ENCODE peak calls at places on chromosomes 16 and 17, in eight cellular contexts. S, G, X, A, Z, P, Q and F are unnamed samples.

GRCh38 chr17:72661945-72662826 is 430.3 kb downstream of the SLC39A11 start:
- DNase-seq in S (no peak), Z (no peak), X (no peak), G (no peak), Q (no peak), A (no peak), P (no peak), F (no peak)

GRCh38 chr17:1013729-1014090 is 16.8 kb downstream of the TIMM22 start:
- DNase-seq in X (no peak), P (no peak), Q (no peak), S (no peak), A (no peak), G (no peak), Z (no peak), F (no peak)

GRCh38 chr16:28103516-28104170 is 40.1 kb upstream of the GSG1L start:
- DNase-seq in X (no peak), Z (no peak), G (no peak), S (no peak), P (peak; percentile 59), A (no peak), Q (no peak), F (no peak)

GRCh38 chr16:89918453-89919347 is at the start of gene MC1R:
- DNase-seq in P (no peak), Z (peak; percentile 34), A (no peak), G (peak; percentile 82), Q (no peak), S (no peak), X (no peak), F (no peak)

GRCh38 chr17:66942453-66943264 is 21.8 kb upstream of the CACNG4 start:
- DNase-seq in S (no peak), Z (no peak), G (no peak), P (peak; percentile 42), Q (no peak), A (no peak), X (no peak), F (no peak)

GRCh38 chr16:86424413-86424812 is 85.9 kb upstream of the FOXF1 start:
- DNase-seq in A (no peak), Z (no peak), P (no peak), G (no peak), X (no peak), Q (no peak), S (peak; percentile 25), F (no peak)

GRCh38 chr17:27065588-27065987 is 228.3 kb upstream of the WSB1 start:
- DNase-seq in S (no peak), X (no peak), Q (no peak), P (no peak), A (no peak), Z (no peak), G (no peak), F (no peak)

GRCh38 chr17:58339775-58340622 is 11.4 kb upstream of the TSPOAP1 start:
- DNase-seq in Q (no peak), P (peak; percentile 51), S (no peak), Z (no peak), A (no peak), G (no peak), X (no peak), F (no peak)

GRCh38 chr16:85465328-85466307 is 147.5 kb upstream of the GSE1 start:
- DNase-seq in Z (no peak), A (peak; percentile 50), P (no peak), Q (no peak), S (no peak), X (no peak), G (no peak), F (no peak)

GRCh38 chr17:60435244-60436170 is 13.2 kb downstream of the CHCT1 start:
- DNase-seq in G (no peak), X (peak; percentile 69), Q (peak; percentile 59), S (peak; percentile 67), P (no peak), A (peak; percentile 72), Z (peak; percentile 75), F (peak; percentile 77)

GRCh38 chr17:71793550-71793949 is 327.3 kb upstream of the SOX9 start:
- DNase-seq in S (no peak), A (no peak), Z (no peak), G (no peak), Q (no peak), X (no peak), P (no peak), F (no peak)

GRCh38 chr17:15453246-15453645 is 14.2 kb downstream of the CDRT4 start:
- DNase-seq in S (no peak), Z (peak; percentile 34), Q (no peak), X (no peak), P (no peak), G (no peak), A (no peak), F (no peak)

GRCh38 chr16:87809150-87809902 is 43.5 kb upstream of the KLHDC4 start:
- DNase-seq in A (no peak), X (no peak), P (no peak), G (no peak), S (peak; percentile 13), Z (peak; percentile 7), Q (no peak), F (no peak)

GRCh38 chr16:17696696-17697095 is 225.9 kb upstream of the XYLT1 start:
- DNase-seq in X (no peak), S (no peak), P (no peak), A (no peak), Z (no peak), G (no peak), Q (no peak), F (no peak)

GRCh38 chr17:59427425-59427921 is 96.0 kb downstream of the YPEL2 start:
- DNase-seq in G (no peak), S (no peak), Z (peak; percentile 98), Q (no peak), P (no peak), X (no peak), A (no peak), F (no peak)

GRCh38 chr17:67124469-67125148 is 80.3 kb downstream of the CACNG1 start:
- DNase-seq in S (no peak), P (no peak), Z (no peak), G (no peak), A (no peak), X (no peak), Q (no peak), F (no peak)

GRCh38 chr16:27925612-27926011 is 137.9 kb downstream of the GSG1L start:
- DNase-seq in Q (no peak), G (no peak), A (no peak), Z (no peak), P (no peak), X (no peak), S (no peak), F (no peak)

GRCh38 chr17:51793686-51794085 is 364.8 kb downstream of the CA10 start:
- DNase-seq in Q (no peak), P (no peak), A (no peak), Z (no peak), X (no peak), S (no peak), G (no peak), F (no peak)

GRCh38 chr17:77312786-77313599 is 172.2 kb downstream of the SEC14L1 start:
- DNase-seq in S (peak; percentile 73), Q (no peak), Z (no peak), P (peak; percentile 67), X (peak; percentile 75), A (peak; percentile 69), G (no peak), F (no peak)

GRCh38 chr16:64641343-64641742 is 480.5 kb downstream of the CDH11 start:
- DNase-seq in Q (no peak), S (no peak), X (no peak), Z (no peak), P (no peak), A (no peak), G (no peak), F (no peak)

GRCh38 chr16:11133344-11133921 is 122.6 kb downstream of the SOCS1 start:
- DNase-seq in X (peak; percentile 94), A (peak; percentile 77), Z (peak; percentile 83), Q (no peak), S (peak; percentile 60), G (no peak), P (no peak), F (peak; percentile 79)

GRCh38 chr17:51006601-51007000 is 114.1 kb downstream of the SPAG9 start:
- DNase-seq in X (no peak), S (no peak), Z (peak; percentile 21), P (no peak), A (no peak), Q (no peak), G (no peak), F (no peak)

GRCh38 chr17:44999433-44999832 is 31.3 kb upstream of the C1QL1 start:
- DNase-seq in S (no peak), A (no peak), Q (no peak), X (no peak), P (no peak), G (no peak), Z (no peak), F (no peak)

DNA sequence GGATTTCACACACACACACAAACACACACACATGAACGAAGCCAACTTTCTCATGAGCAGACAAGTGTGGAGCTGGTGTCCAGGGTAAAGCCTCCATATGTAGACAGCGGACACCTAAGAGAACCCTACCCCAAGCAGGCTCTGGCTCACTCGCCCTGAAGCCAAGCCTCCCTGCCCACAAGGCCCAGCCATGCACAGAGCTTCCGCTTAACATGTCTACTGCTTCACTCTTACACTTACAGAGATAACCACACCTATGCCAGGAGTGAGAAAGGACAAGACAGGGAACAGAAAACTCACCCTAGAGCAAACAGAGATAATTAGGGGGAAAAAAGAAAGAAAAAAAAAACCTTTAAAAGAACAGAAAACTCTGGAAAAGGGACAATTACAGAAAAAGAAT is 67.5 kb downstream of the CYTH1 start:
- DNase-seq in Q (no peak), A (no peak), X (no peak), G (no peak), S (no peak), Z (no peak), P (no peak), F (no peak)
- TF ChIP-seq POLR2AphosphoS5 in Q (no peak), A (no peak), X (no peak), G (no peak), S (no peak), Z (no peak), P (no peak), F (no peak)

GRCh38 chr16:73093146-73094144 is 45.5 kb upstream of the ZFHX3 start:
- DNase-seq in P (no peak), G (no peak), S (no peak), Q (no peak), X (no peak), A (no peak), Z (peak; percentile 87), F (no peak)
- H3K4me3 ChIP-seq in P (no peak overlapping the region), G (no peak overlapping the region), S (no peak overlapping the region), Q (no peak overlapping the region), X (no peak overlapping the region), A (no peak overlapping the region), Z (no peak overlapping the region), F (no peak overlapping the region)

GRCh38 chr16:30902070-30902972 is 5.9 kb downstream of the CTF1 start:
- DNase-seq in S (peak; percentile 74), X (peak; percentile 77), Z (peak; percentile 67), A (peak; percentile 34), G (peak; percentile 96), P (peak; percentile 95), Q (no peak), F (peak; percentile 48)
- TF ChIP-seq POLR2AphosphoS5 in S (peak; percentile 24), X (no peak), Z (peak; percentile 82), A (no peak), G (peak; percentile 5), P (peak; percentile 80), Q (no peak), F (no peak)

DNA sequence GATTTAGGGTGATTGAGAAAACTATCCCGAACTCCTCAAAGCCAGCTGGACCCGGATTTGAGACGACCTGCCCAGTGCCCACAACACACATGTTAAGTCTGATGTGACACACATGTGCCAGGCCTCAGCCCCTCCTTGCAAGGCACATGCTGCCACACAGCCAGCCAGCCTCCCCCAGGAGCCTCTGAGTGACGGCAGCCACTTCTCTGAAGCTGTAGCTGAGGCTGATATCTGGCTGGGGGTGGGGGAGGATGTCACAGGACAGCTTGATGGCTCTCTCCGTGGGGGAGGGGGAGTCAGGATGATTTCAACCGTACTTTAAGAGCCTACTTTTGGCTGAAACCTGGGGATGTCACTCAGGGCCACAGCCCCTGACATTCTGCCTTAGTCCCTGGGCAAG is 40.9 kb downstream of the SRCIN1 start:
- DNase-seq in Q (no peak), Z (no peak), P (no peak), X (no peak), G (no peak), S (no peak), A (no peak), F (no peak)
- H3K4me3 ChIP-seq in Q (no peak overlapping the region), Z (no peak overlapping the region), P (no peak overlapping the region), X (no peak overlapping the region), G (no peak overlapping the region), S (no peak overlapping the region), A (no peak overlapping the region), F (no peak overlapping the region)